ENCODE peak calls at places on chromosomes 2 and 18, in four cellular contexts. N, C, G and T are unnamed samples.

GRCh38 chr18:11310476-11311086 is 161.2 kb upstream of the PIEZO2 start:
- DNase-seq in N (peak), G (peak), C (peak), T (no peak)

GRCh38 chr2:225765845-225766244 is 366.3 kb downstream of the NYAP2 start:
- DNase-seq in G (no peak), N (no peak), C (no peak), T (no peak)

GRCh38 chr2:25960396-25960795 is 21.9 kb downstream of the KIF3C start:
- DNase-seq in G (no peak), C (no peak), N (no peak), T (no peak)

GRCh38 chr2:212901604-212902275 is 249.7 kb downstream of the IKZF2 start:
- DNase-seq in N (no peak), G (no peak), C (no peak), T (no peak)

GRCh38 chr2:51120754-51121280 is 88.9 kb upstream of the NRXN1 start:
- DNase-seq in G (no peak), N (no peak), C (no peak), T (no peak)

GRCh38 chr2:125070726-125071505 is 1045.8 kb downstream of the CNTNAP5 start:
- DNase-seq in C (no peak), G (no peak), N (no peak), T (no peak)

GRCh38 chr2:1492696-1493095 is 79.4 kb downstream of the TPO start:
- DNase-seq in G (no peak), N (no peak), C (no peak), T (no peak)

GRCh38 chr2:100246163-100247145 is 75.8 kb downstream of the LONRF2 start:
- DNase-seq in C (peak), G (peak), N (peak), T (no peak)

GRCh38 chr18:77208969-77209368 is 40.7 kb upstream of the GALR1 start:
- DNase-seq in N (no peak), G (no peak), C (no peak), T (no peak)

GRCh38 chr2:195359043-195359735 is 297.8 kb upstream of the SLC39A10 start:
- DNase-seq in G (no peak), C (no peak), N (no peak), T (no peak)

GRCh38 chr2:204665771-204666170 is 120.5 kb downstream of the PARD3B start:
- DNase-seq in C (no peak), G (no peak), N (no peak), T (no peak)

GRCh38 chr2:200847268-200847667 is 17.2 kb downstream of the CLK1 start:
- DNase-seq in N (no peak), C (no peak), G (no peak), T (no peak)

GRCh38 chr18:22378672-22379282 is 38.9 kb downstream of the CTAGE1 start:
- DNase-seq in G (peak), N (peak), C (peak), T (no peak)

GRCh38 chr2:240920783-240921231 is 14.7 kb downstream of the CROCC2 start:
- DNase-seq in G (no peak), N (no peak), C (no peak), T (peak)

GRCh38 chr2:222311978-222312738 is 13.4 kb upstream of the PAX3 start:
- DNase-seq in N (no peak), G (no peak), C (no peak), T (peak)

GRCh38 chr2:193867454-193867853 is 1672.7 kb upstream of the TMEFF2 start:
- DNase-seq in C (no peak), N (no peak), G (no peak), T (no peak)

GRCh38 chr18:10715791-10716190 is 190.0 kb downstream of the NAPG start:
- DNase-seq in C (no peak), N (no peak), G (peak), T (no peak)

GRCh38 chr2:101238930-101239759 is 13.5 kb upstream of the CNOT11 start:
- DNase-seq in C (no peak), N (peak), G (peak), T (no peak)

GRCh38 chr18:53991805-53992204 is 232.7 kb downstream of the MBD2 start:
- DNase-seq in G (no peak), C (no peak), N (no peak), T (no peak)

GRCh38 chr2:241308267-241308666 is 7.2 kb downstream of the HDLBP start:
- DNase-seq in C (no peak), G (no peak), N (no peak), T (no peak)

GRCh38 chr18:48879008-48879431 is 71.7 kb downstream of the SMAD7 start:
- DNase-seq in N (no peak), C (no peak), G (no peak), T (peak)

GRCh38 chr2:194545978-194546377 is 1111.0 kb upstream of the SLC39A10 start:
- DNase-seq in C (no peak), N (peak), G (peak), T (no peak)

GRCh38 chr18:8623549-8624106 is 14.4 kb downstream of the RAB12 start:
- DNase-seq in G (no peak), C (no peak), N (no peak), T (no peak)

GRCh38 chr2:234989183-234989701 is 37.4 kb downstream of the SH3BP4 start:
- DNase-seq in G (no peak), C (no peak), N (no peak), T (no peak)

GRCh38 chr2:241609859-241610793 is 26.8 kb downstream of the THAP4 start:
- DNase-seq in C (peak), N (peak), G (no peak), T (peak)

GRCh38 chr2:237026981-237027711 is 58.5 kb upstream of the COPS8 start:
- DNase-seq in C (peak), G (peak), N (peak), T (peak)

GRCh38 chr2:196489366-196489765 is 150.1 kb upstream of the CCDC150 start:
- DNase-seq in G (no peak), C (no peak), N (no peak), T (no peak)

GRCh38 chr2:113876503-113877387 is 13.1 kb upstream of the ACTR3 start:
- DNase-seq in N (peak), C (peak), G (no peak), T (no peak)
- TF ChIP-seq MAX in N (peak), C (no peak), G (no peak), T (no peak)

GRCh38 chr2:239688840-239689239 is 288.0 kb upstream of the HDAC4 start:
- DNase-seq in C (no peak), G (no peak), N (no peak), T (no peak)

GRCh38 chr2:239691720-239692119 is 290.9 kb upstream of the HDAC4 start:
- DNase-seq in N (no peak), G (no peak), C (no peak), T (no peak)

GRCh38 chr2:239690651-239691631 is 290.1 kb upstream of the HDAC4 start:
- DNase-seq in G (no peak), N (no peak), C (peak), T (no peak)

GRCh38 chr2:239689410-239689809 is 288.6 kb upstream of the HDAC4 start:
- DNase-seq in C (no peak), G (no peak), N (no peak), T (no peak)

DNA sequence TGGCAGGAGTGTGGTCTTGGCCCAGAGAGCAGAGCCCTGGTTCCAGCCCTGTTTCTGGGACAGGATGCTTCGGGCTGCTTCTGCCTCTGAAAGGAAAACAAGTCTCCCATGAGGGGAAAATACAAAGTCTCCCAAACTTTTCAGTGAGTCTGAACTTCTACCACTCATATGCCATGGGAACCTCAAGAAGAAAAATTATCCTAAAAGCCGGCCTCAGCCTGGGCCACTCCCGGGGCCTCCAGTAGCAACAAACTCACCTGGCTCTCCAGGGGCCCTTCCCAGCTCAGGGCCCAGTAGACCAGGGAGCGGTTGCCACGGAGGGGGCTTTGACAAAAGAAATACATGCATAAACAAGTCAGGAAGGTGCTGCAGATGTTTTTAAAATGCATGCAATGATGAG is 289.2 kb upstream of the HDAC4 start:
- DNase-seq in C (no peak), G (no peak), N (no peak), T (no peak)
- TF ChIP-seq PHF8 in C (no peak), G (no peak), N (no peak), T (no peak)

GRCh38 chr2:215784371-215784783 is 229.0 kb downstream of the MREG start:
- DNase-seq in G (no peak), N (no peak), C (no peak), T (no peak)
- TF ChIP-seq MAX in G (no peak), N (no peak), C (no peak), T (no peak)

DNA sequence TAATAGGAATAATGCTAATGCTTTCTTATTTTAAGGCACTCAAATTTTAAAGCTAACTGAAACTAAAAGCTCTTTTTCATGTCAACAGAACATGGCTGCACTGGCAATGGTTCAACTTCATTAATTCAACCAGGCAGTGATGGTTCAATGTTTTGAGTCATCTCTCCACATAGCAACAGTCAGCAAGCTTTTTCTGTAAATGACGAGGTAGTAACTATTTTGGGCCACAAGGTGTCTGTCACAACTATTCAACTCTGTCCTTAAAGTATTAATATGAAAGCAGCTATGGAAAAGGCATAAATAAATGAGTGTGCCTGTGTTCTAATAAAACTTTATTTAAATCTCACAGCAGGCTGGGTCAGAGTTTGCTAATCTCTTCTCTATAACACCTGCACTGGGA is 1425.6 kb upstream of the PIK3C3 start:
- DNase-seq in C (no peak), N (peak), G (no peak), T (no peak)
- TF ChIP-seq PHF8 in C (no peak), N (no peak), G (no peak), T (no peak)

DNA sequence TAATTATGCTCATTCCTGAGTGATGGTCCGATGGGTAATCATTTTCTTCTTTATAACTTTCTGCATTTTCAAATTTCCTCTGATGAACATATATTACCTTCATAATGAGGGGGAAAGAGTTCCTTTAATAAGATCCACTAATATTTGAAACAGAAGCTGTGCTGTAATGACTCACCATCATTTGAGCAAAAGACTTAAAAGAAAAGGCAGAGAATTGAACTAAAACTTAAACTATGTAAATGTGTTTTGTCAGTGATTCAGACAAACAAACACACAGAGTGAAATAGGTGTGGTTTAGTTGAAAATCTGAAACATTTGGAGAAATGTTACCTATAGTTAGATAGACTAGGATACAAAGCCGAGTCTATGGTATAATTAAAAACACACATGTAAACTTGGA is 209.6 kb downstream of the STK39 start:
- DNase-seq in G (no peak), N (no peak), C (no peak), T (no peak)
- TF ChIP-seq MAX in G (no peak), N (no peak), C (no peak), T (no peak)

DNA sequence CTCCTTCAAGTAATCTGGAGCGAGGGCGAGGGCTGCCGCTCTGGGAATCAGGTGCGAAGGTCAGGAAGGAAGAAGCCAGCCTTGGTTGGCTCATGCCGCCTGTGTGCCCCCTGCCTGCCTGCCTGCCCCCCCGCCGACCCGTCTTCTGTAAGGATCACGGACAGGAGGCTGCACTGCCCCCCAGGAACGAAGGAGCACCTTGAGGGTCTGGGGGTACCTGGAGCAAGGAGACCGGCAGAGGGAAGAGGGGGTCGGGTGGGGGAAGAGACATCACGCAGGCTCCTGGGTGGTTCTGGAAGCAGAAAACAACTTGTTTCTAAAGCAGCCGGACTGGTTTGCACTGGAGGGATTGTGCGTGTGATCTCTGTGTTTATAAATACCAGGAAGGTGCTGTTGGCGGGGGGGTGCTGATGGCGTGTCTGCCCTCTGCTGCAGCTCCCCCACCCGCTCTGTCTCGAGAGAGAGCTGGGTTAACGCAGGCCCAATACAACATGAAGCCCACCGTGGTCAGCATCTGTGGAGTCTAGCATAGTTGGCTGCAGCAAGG is 1.7 kb downstream of the FOSL2 start:
- DNase-seq in C (no peak), G (peak), N (no peak), T (no peak)
- TF ChIP-seq PHF8 in C (no peak), G (no peak), N (no peak), T (no peak)

GRCh38 chr2:68716539-68716938 is 18.1 kb upstream of the ARHGAP25 start:
- DNase-seq in G (no peak), N (no peak), C (no peak), T (no peak)
- TF ChIP-seq MAX in G (no peak), N (no peak), C (no peak), T (no peak)